ENCODE peak calls at places on chromosome 12, in ten cellular contexts. One of them, this sample, is unnamed.

GRCh38 chr12:32702470-32702869 is 23.4 kb downstream of the DNM1L start:
- DNase-seq in cardiac muscle cell: no peak
- DNase-seq in kidney: no peak
- DNase-seq in endodermal cell: no peak
- DNase-seq in coronary artery: no peak
- DNase-seq in CD8-positive, alpha-beta T cell: no peak
- DNase-seq in heart right ventricle: no peak
- DNase-seq in upper lobe of right lung: no peak
- DNase-seq in progenitor cell of endocrine pancreas: no peak
- DNase-seq in neural crest cell: no peak
- DNase-seq in this sample: no peak

GRCh38 chr12:62632521-62632920 is 165.9 kb downstream of the MON2 start:
- DNase-seq in endodermal cell: peak
- DNase-seq in neural crest cell: peak
- DNase-seq in kidney: peak
- DNase-seq in coronary artery: no peak
- DNase-seq in heart right ventricle: peak
- DNase-seq in cardiac muscle cell: no peak
- DNase-seq in CD8-positive, alpha-beta T cell: no peak
- DNase-seq in progenitor cell of endocrine pancreas: peak
- DNase-seq in upper lobe of right lung: peak
- DNase-seq in this sample: no peak

GRCh38 chr12:75655233-75655879 is 143.9 kb upstream of the KRR1 start:
- DNase-seq in upper lobe of right lung: no peak
- DNase-seq in neural crest cell: no peak
- DNase-seq in coronary artery: no peak
- DNase-seq in heart right ventricle: no peak
- DNase-seq in kidney: no peak
- DNase-seq in CD8-positive, alpha-beta T cell: no peak
- DNase-seq in cardiac muscle cell: no peak
- DNase-seq in progenitor cell of endocrine pancreas: no peak
- DNase-seq in endodermal cell: no peak
- DNase-seq in this sample: no peak

GRCh38 chr12:57372233-57372632 is 58.6 kb downstream of the R3HDM2 start:
- DNase-seq in endodermal cell: no peak
- DNase-seq in heart right ventricle: peak
- DNase-seq in progenitor cell of endocrine pancreas: no peak
- DNase-seq in neural crest cell: no peak
- DNase-seq in upper lobe of right lung: no peak
- DNase-seq in coronary artery: no peak
- DNase-seq in kidney: no peak
- DNase-seq in CD8-positive, alpha-beta T cell: no peak
- DNase-seq in cardiac muscle cell: peak
- DNase-seq in this sample: no peak

GRCh38 chr12:53065975-53066593 is 13.1 kb downstream of the SPRYD3 start:
- DNase-seq in kidney: peak
- DNase-seq in CD8-positive, alpha-beta T cell: peak
- DNase-seq in cardiac muscle cell: peak
- DNase-seq in progenitor cell of endocrine pancreas: peak
- DNase-seq in upper lobe of right lung: peak
- DNase-seq in coronary artery: peak
- DNase-seq in heart right ventricle: peak
- DNase-seq in neural crest cell: peak
- DNase-seq in endodermal cell: peak
- DNase-seq in this sample: peak

GRCh38 chr12:98578821-98579220 is 14.7 kb upstream of the SLC25A3 start:
- DNase-seq in cardiac muscle cell: no peak
- DNase-seq in coronary artery: no peak
- DNase-seq in upper lobe of right lung: no peak
- DNase-seq in heart right ventricle: no peak
- DNase-seq in endodermal cell: peak
- DNase-seq in progenitor cell of endocrine pancreas: no peak
- DNase-seq in kidney: no peak
- DNase-seq in neural crest cell: no peak
- DNase-seq in CD8-positive, alpha-beta T cell: no peak
- DNase-seq in this sample: no peak

GRCh38 chr12:74393265-74393664 is 144.4 kb upstream of the ATXN7L3B start:
- DNase-seq in coronary artery: no peak
- DNase-seq in endodermal cell: no peak
- DNase-seq in progenitor cell of endocrine pancreas: no peak
- DNase-seq in neural crest cell: no peak
- DNase-seq in CD8-positive, alpha-beta T cell: no peak
- DNase-seq in heart right ventricle: no peak
- DNase-seq in upper lobe of right lung: no peak
- DNase-seq in cardiac muscle cell: no peak
- DNase-seq in kidney: no peak
- DNase-seq in this sample: no peak

GRCh38 chr12:120397827-120398563 is 29.0 kb upstream of the MSI1 start:
- DNase-seq in cardiac muscle cell: no peak
- DNase-seq in CD8-positive, alpha-beta T cell: no peak
- DNase-seq in coronary artery: no peak
- DNase-seq in kidney: no peak
- DNase-seq in endodermal cell: peak
- DNase-seq in progenitor cell of endocrine pancreas: peak
- DNase-seq in upper lobe of right lung: no peak
- DNase-seq in heart right ventricle: no peak
- DNase-seq in neural crest cell: peak
- DNase-seq in this sample: no peak

GRCh38 chr12:32874926-32875325 is 21.7 kb downstream of the PKP2 start:
- DNase-seq in coronary artery: no peak
- DNase-seq in neural crest cell: no peak
- DNase-seq in progenitor cell of endocrine pancreas: no peak
- DNase-seq in endodermal cell: no peak
- DNase-seq in kidney: no peak
- DNase-seq in cardiac muscle cell: no peak
- DNase-seq in CD8-positive, alpha-beta T cell: no peak
- DNase-seq in heart right ventricle: no peak
- DNase-seq in upper lobe of right lung: no peak
- DNase-seq in this sample: no peak

GRCh38 chr12:56635539-56636117 is 5.5 kb upstream of the BAZ2A start:
- DNase-seq in kidney: no peak
- DNase-seq in progenitor cell of endocrine pancreas: no peak
- DNase-seq in CD8-positive, alpha-beta T cell: peak
- DNase-seq in heart right ventricle: no peak
- DNase-seq in cardiac muscle cell: no peak
- DNase-seq in neural crest cell: no peak
- DNase-seq in coronary artery: no peak
- DNase-seq in upper lobe of right lung: no peak
- DNase-seq in endodermal cell: no peak
- DNase-seq in this sample: no peak

GRCh38 chr12:25975179-25975578 is 16.7 kb downstream of the RASSF8 start:
- DNase-seq in CD8-positive, alpha-beta T cell: no peak
- DNase-seq in heart right ventricle: no peak
- DNase-seq in upper lobe of right lung: no peak
- DNase-seq in progenitor cell of endocrine pancreas: no peak
- DNase-seq in kidney: no peak
- DNase-seq in coronary artery: no peak
- DNase-seq in neural crest cell: no peak
- DNase-seq in endodermal cell: no peak
- DNase-seq in cardiac muscle cell: no peak
- DNase-seq in this sample: no peak

GRCh38 chr12:11595080-11595479 is 54.4 kb upstream of the ETV6 start:
- DNase-seq in kidney: no peak
- DNase-seq in coronary artery: no peak
- DNase-seq in CD8-positive, alpha-beta T cell: no peak
- DNase-seq in cardiac muscle cell: no peak
- DNase-seq in heart right ventricle: no peak
- DNase-seq in neural crest cell: no peak
- DNase-seq in progenitor cell of endocrine pancreas: no peak
- DNase-seq in endodermal cell: no peak
- DNase-seq in upper lobe of right lung: no peak
- DNase-seq in this sample: no peak

GRCh38 chr12:12891646-12892355 is 439 bp downstream of the GPRC5A start:
- DNase-seq in CD8-positive, alpha-beta T cell: no peak
- DNase-seq in cardiac muscle cell: no peak
- DNase-seq in heart right ventricle: no peak
- DNase-seq in kidney: no peak
- DNase-seq in coronary artery: no peak
- DNase-seq in neural crest cell: no peak
- DNase-seq in progenitor cell of endocrine pancreas: no peak
- DNase-seq in endodermal cell: no peak
- DNase-seq in upper lobe of right lung: no peak
- DNase-seq in this sample: no peak

GRCh38 chr12:12892670-12893290 is 1.4 kb downstream of the GPRC5A start:
- DNase-seq in progenitor cell of endocrine pancreas: no peak
- DNase-seq in upper lobe of right lung: peak
- DNase-seq in cardiac muscle cell: no peak
- DNase-seq in neural crest cell: no peak
- DNase-seq in coronary artery: no peak
- DNase-seq in kidney: no peak
- DNase-seq in heart right ventricle: no peak
- DNase-seq in endodermal cell: peak
- DNase-seq in CD8-positive, alpha-beta T cell: no peak
- DNase-seq in this sample: no peak

GRCh38 chr12:12889701-12890100 is 1.7 kb upstream of the GPRC5A start:
- DNase-seq in upper lobe of right lung: no peak
- DNase-seq in neural crest cell: no peak
- DNase-seq in coronary artery: no peak
- DNase-seq in CD8-positive, alpha-beta T cell: no peak
- DNase-seq in kidney: no peak
- DNase-seq in cardiac muscle cell: no peak
- DNase-seq in progenitor cell of endocrine pancreas: no peak
- DNase-seq in endodermal cell: no peak
- DNase-seq in heart right ventricle: no peak
- DNase-seq in this sample: no peak

GRCh38 chr12:12890492-12890814 is 909 bp upstream of the GPRC5A start:
- DNase-seq in heart right ventricle: no peak
- DNase-seq in coronary artery: no peak
- DNase-seq in neural crest cell: no peak
- DNase-seq in CD8-positive, alpha-beta T cell: no peak
- DNase-seq in progenitor cell of endocrine pancreas: no peak
- DNase-seq in kidney: no peak
- DNase-seq in cardiac muscle cell: peak
- DNase-seq in upper lobe of right lung: peak
- DNase-seq in endodermal cell: no peak
- DNase-seq in this sample: no peak

DNA sequence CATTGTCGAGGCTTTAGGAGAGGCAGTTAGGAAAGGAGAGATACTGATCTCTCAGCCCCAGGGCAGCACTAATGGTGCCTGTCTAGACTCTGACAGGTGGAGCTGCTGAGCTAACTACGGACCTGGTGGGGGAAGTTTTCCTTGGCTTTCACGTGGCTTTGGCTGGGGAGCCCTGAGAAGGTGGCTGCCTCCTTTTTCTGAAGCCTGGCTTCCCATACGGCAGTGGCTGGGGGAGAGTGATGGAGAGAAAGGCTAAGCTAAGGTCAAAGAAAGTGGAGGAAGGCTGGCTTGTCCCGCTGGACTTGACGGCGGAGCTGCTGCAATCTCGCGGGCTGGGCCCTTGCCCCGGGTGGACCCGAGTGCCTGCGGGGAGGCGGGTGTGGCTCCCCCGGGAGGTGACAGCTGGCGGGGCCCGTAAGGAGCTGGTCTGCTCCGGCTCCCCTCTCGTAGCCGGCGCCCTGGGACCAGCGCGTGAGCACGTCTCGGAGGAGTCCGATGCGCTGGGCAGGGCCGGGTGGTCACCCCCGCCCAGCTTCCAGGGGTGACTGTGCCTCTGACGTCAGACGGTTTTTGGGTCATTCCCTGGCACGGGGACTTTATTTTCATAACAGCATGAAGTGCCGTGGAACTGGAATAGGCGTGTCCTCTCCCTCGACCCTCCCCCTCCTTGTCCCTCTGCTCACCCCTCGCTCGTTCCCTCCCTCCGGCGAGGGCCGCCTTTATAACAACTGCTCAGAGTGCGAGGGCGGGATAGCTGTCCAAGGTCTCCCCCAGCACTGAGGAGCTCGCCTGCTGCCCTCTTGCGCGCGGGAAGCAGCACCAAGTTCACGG is at the start of gene GPRC5A:
- DNase-seq in endodermal cell: peak
- DNase-seq in upper lobe of right lung: peak
- DNase-seq in cardiac muscle cell: peak
- DNase-seq in kidney: peak
- DNase-seq in progenitor cell of endocrine pancreas: peak
- DNase-seq in CD8-positive, alpha-beta T cell: peak
- DNase-seq in coronary artery: peak
- DNase-seq in heart right ventricle: peak
- DNase-seq in neural crest cell: peak
- DNase-seq in this sample: peak
- TF ChIP-seq CTCF in endodermal cell: peak
- TF ChIP-seq CTCF in upper lobe of right lung: peak
- TF ChIP-seq CTCF in cardiac muscle cell: peak
- TF ChIP-seq CTCF in kidney: peak
- TF ChIP-seq CTCF in progenitor cell of endocrine pancreas: peak
- TF ChIP-seq CTCF in CD8-positive, alpha-beta T cell: no peak
- TF ChIP-seq CTCF in coronary artery: no peak
- TF ChIP-seq CTCF in heart right ventricle: no peak
- TF ChIP-seq CTCF in neural crest cell: no peak
- TF ChIP-seq CTCF in this sample: peak

GRCh38 chr12:69779928-69780327 is 41.3 kb downstream of the RAB3IP start:
- DNase-seq in heart right ventricle: no peak
- DNase-seq in progenitor cell of endocrine pancreas: no peak
- DNase-seq in kidney: no peak
- DNase-seq in upper lobe of right lung: no peak
- DNase-seq in neural crest cell: peak
- DNase-seq in coronary artery: no peak
- DNase-seq in cardiac muscle cell: no peak
- DNase-seq in CD8-positive, alpha-beta T cell: no peak
- DNase-seq in endodermal cell: peak
- DNase-seq in this sample: no peak
- TF ChIP-seq CTCF in heart right ventricle: no peak
- TF ChIP-seq CTCF in progenitor cell of endocrine pancreas: peak
- TF ChIP-seq CTCF in kidney: peak
- TF ChIP-seq CTCF in upper lobe of right lung: peak
- TF ChIP-seq CTCF in neural crest cell: peak
- TF ChIP-seq CTCF in coronary artery: no peak
- TF ChIP-seq CTCF in cardiac muscle cell: peak
- TF ChIP-seq CTCF in CD8-positive, alpha-beta T cell: no peak
- TF ChIP-seq CTCF in endodermal cell: peak
- TF ChIP-seq CTCF in this sample: peak

GRCh38 chr12:105319691-105320209 is 10.7 kb upstream of the C12orf75 start:
- DNase-seq in progenitor cell of endocrine pancreas: no peak
- DNase-seq in upper lobe of right lung: no peak
- DNase-seq in neural crest cell: no peak
- DNase-seq in cardiac muscle cell: no peak
- DNase-seq in CD8-positive, alpha-beta T cell: peak
- DNase-seq in endodermal cell: peak
- DNase-seq in heart right ventricle: no peak
- DNase-seq in kidney: no peak
- DNase-seq in coronary artery: no peak
- DNase-seq in this sample: no peak
- TF ChIP-seq CTCF in progenitor cell of endocrine pancreas: no peak
- TF ChIP-seq CTCF in upper lobe of right lung: no peak
- TF ChIP-seq CTCF in neural crest cell: no peak
- TF ChIP-seq CTCF in cardiac muscle cell: no peak
- TF ChIP-seq CTCF in CD8-positive, alpha-beta T cell: peak
- TF ChIP-seq CTCF in endodermal cell: peak
- TF ChIP-seq CTCF in heart right ventricle: no peak
- TF ChIP-seq CTCF in kidney: no peak
- TF ChIP-seq CTCF in coronary artery: no peak
- TF ChIP-seq CTCF in this sample: no peak

DNA sequence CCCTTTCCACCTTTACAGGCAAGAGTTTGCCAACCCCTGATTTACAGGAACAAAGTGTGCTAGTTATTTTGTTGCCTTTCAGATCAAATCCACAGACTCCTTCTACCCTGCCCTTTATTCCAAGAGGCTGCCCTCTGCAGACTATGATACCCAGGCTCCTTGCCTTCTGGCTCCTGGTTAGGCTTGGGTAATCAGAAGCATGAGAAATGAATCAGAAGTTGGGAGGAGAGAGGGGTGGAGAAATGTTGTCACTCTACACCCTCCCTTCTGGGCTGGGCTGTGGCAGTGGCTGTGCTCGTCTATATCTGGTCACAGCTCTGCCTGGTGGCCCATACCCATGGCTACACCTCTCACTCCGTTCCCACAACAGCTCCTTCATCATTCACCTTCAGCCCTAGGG is 204.6 kb upstream of the PLXNC1 start:
- DNase-seq in progenitor cell of endocrine pancreas: no peak
- DNase-seq in kidney: no peak
- DNase-seq in CD8-positive, alpha-beta T cell: no peak
- DNase-seq in neural crest cell: no peak
- DNase-seq in cardiac muscle cell: peak
- DNase-seq in coronary artery: no peak
- DNase-seq in endodermal cell: peak
- DNase-seq in upper lobe of right lung: no peak
- DNase-seq in heart right ventricle: no peak
- DNase-seq in this sample: no peak
- TF ChIP-seq CTCF in progenitor cell of endocrine pancreas: no peak
- TF ChIP-seq CTCF in kidney: no peak
- TF ChIP-seq CTCF in CD8-positive, alpha-beta T cell: no peak
- TF ChIP-seq CTCF in neural crest cell: no peak
- TF ChIP-seq CTCF in cardiac muscle cell: no peak
- TF ChIP-seq CTCF in coronary artery: no peak
- TF ChIP-seq CTCF in endodermal cell: no peak
- TF ChIP-seq CTCF in upper lobe of right lung: no peak
- TF ChIP-seq CTCF in heart right ventricle: no peak
- TF ChIP-seq CTCF in this sample: no peak